ENCODE peak calls at places on chromosomes 5 and 9, in nine cellular contexts. One of them, this sample, is unnamed.
A peak's percentile ranks its signal among the peaks of the same experiment; 100 is the strongest.

GRCh38 chr9:78472111-78472510 is 175.2 kb downstream of the PSAT1 start:
- DNase-seq in psoas muscle: no peak
- DNase-seq in RWPE1: no peak
- DNase-seq in AG04449: no peak
- DNase-seq in SK-N-SH: no peak
- DNase-seq in left ventricle myocardium inferior: no peak
- DNase-seq in hepatocyte: no peak
- DNase-seq in PC-3: no peak
- DNase-seq in CD4-positive, alpha-beta T cell: no peak
- DNase-seq in this sample: no peak

GRCh38 chr5:59036274-59036961 is 453.5 kb downstream of the RAB3C start:
- DNase-seq in psoas muscle: peak; percentile 52
- DNase-seq in RWPE1: peak; percentile 87
- DNase-seq in AG04449: peak; percentile 96
- DNase-seq in SK-N-SH: no peak
- DNase-seq in left ventricle myocardium inferior: no peak
- DNase-seq in hepatocyte: peak; percentile 79
- DNase-seq in PC-3: peak; percentile 86
- DNase-seq in CD4-positive, alpha-beta T cell: peak; percentile 44
- DNase-seq in this sample: peak; percentile 83

GRCh38 chr5:178688551-178688950 is 41.9 kb downstream of the ZNF354A start:
- DNase-seq in psoas muscle: no peak
- DNase-seq in RWPE1: no peak
- DNase-seq in AG04449: no peak
- DNase-seq in SK-N-SH: no peak
- DNase-seq in left ventricle myocardium inferior: no peak
- DNase-seq in hepatocyte: no peak
- DNase-seq in PC-3: peak; percentile 84
- DNase-seq in CD4-positive, alpha-beta T cell: no peak
- DNase-seq in this sample: no peak

GRCh38 chr5:131607903-131608540 is 27.0 kb downstream of the RAPGEF6 start:
- DNase-seq in psoas muscle: no peak
- DNase-seq in RWPE1: no peak
- DNase-seq in AG04449: no peak
- DNase-seq in SK-N-SH: no peak
- DNase-seq in left ventricle myocardium inferior: no peak
- DNase-seq in hepatocyte: no peak
- DNase-seq in PC-3: no peak
- DNase-seq in CD4-positive, alpha-beta T cell: no peak
- DNase-seq in this sample: no peak

GRCh38 chr5:174799146-174799545 is 74.8 kb downstream of the MSX2 start:
- DNase-seq in psoas muscle: no peak
- DNase-seq in RWPE1: no peak
- DNase-seq in AG04449: no peak
- DNase-seq in SK-N-SH: peak; percentile 14
- DNase-seq in left ventricle myocardium inferior: no peak
- DNase-seq in hepatocyte: no peak
- DNase-seq in PC-3: no peak
- DNase-seq in CD4-positive, alpha-beta T cell: no peak
- DNase-seq in this sample: no peak

GRCh38 chr5:132419517-132420468 is 50.3 kb downstream of the SLC22A5 start:
- DNase-seq in psoas muscle: peak; percentile 83
- DNase-seq in RWPE1: peak; percentile 86
- DNase-seq in AG04449: no peak
- DNase-seq in SK-N-SH: peak; percentile 91
- DNase-seq in left ventricle myocardium inferior: peak; percentile 65
- DNase-seq in hepatocyte: peak; percentile 86
- DNase-seq in PC-3: peak; percentile 68
- DNase-seq in CD4-positive, alpha-beta T cell: peak; percentile 65
- DNase-seq in this sample: peak; percentile 65

GRCh38 chr9:131402738-131403492 is 9.0 kb downstream of the PRRC2B start:
- DNase-seq in psoas muscle: peak; percentile 92
- DNase-seq in RWPE1: peak; percentile 85
- DNase-seq in AG04449: peak; percentile 61
- DNase-seq in SK-N-SH: no peak
- DNase-seq in left ventricle myocardium inferior: peak; percentile 89
- DNase-seq in hepatocyte: peak; percentile 83
- DNase-seq in PC-3: peak; percentile 72
- DNase-seq in CD4-positive, alpha-beta T cell: no peak
- DNase-seq in this sample: peak; percentile 82

GRCh38 chr5:148791334-148791667 is 35.1 kb upstream of the ADRB2 start:
- DNase-seq in psoas muscle: no peak
- DNase-seq in RWPE1: peak; percentile 42
- DNase-seq in AG04449: no peak
- DNase-seq in SK-N-SH: no peak
- DNase-seq in left ventricle myocardium inferior: no peak
- DNase-seq in hepatocyte: no peak
- DNase-seq in PC-3: peak; percentile 95
- DNase-seq in CD4-positive, alpha-beta T cell: no peak
- DNase-seq in this sample: peak; percentile 38

GRCh38 chr9:93309889-93310425 is 126.0 kb downstream of the WNK2 start:
- DNase-seq in psoas muscle: no peak
- DNase-seq in RWPE1: no peak
- DNase-seq in AG04449: no peak
- DNase-seq in SK-N-SH: no peak
- DNase-seq in left ventricle myocardium inferior: no peak
- DNase-seq in hepatocyte: no peak
- DNase-seq in PC-3: no peak
- DNase-seq in CD4-positive, alpha-beta T cell: no peak
- DNase-seq in this sample: no peak

GRCh38 chr9:78213696-78214095 is 22.2 kb upstream of the CEP78 start:
- DNase-seq in psoas muscle: no peak
- DNase-seq in RWPE1: no peak
- DNase-seq in AG04449: no peak
- DNase-seq in SK-N-SH: peak; percentile 22
- DNase-seq in left ventricle myocardium inferior: no peak
- DNase-seq in hepatocyte: peak; percentile 47
- DNase-seq in PC-3: peak; percentile 18
- DNase-seq in CD4-positive, alpha-beta T cell: no peak
- DNase-seq in this sample: peak; percentile 34

GRCh38 chr5:110441035-110441434 is 285.4 kb downstream of the TMEM232 start:
- DNase-seq in psoas muscle: no peak
- DNase-seq in RWPE1: peak; percentile 31
- DNase-seq in AG04449: peak; percentile 21
- DNase-seq in SK-N-SH: peak; percentile 17
- DNase-seq in left ventricle myocardium inferior: no peak
- DNase-seq in hepatocyte: peak; percentile 44
- DNase-seq in PC-3: peak; percentile 67
- DNase-seq in CD4-positive, alpha-beta T cell: no peak
- DNase-seq in this sample: no peak
- TF ChIP-seq CTCF in psoas muscle: peak; percentile 38
- TF ChIP-seq CTCF in RWPE1: peak; percentile 26
- TF ChIP-seq CTCF in AG04449: peak; percentile 59
- TF ChIP-seq CTCF in SK-N-SH: peak; percentile 64
- TF ChIP-seq CTCF in left ventricle myocardium inferior: no peak
- TF ChIP-seq CTCF in hepatocyte: peak; percentile 45
- TF ChIP-seq CTCF in PC-3: peak; percentile 74
- TF ChIP-seq CTCF in CD4-positive, alpha-beta T cell: no peak
- TF ChIP-seq CTCF in this sample: peak; percentile 21

GRCh38 chr5:1886634-1887399 is 4.1 kb upstream of the IRX4 start:
- DNase-seq in psoas muscle: peak; percentile 35
- DNase-seq in RWPE1: peak; percentile 44
- DNase-seq in AG04449: no peak
- DNase-seq in SK-N-SH: no peak
- DNase-seq in left ventricle myocardium inferior: no peak
- DNase-seq in hepatocyte: no peak
- DNase-seq in PC-3: no peak
- DNase-seq in CD4-positive, alpha-beta T cell: no peak
- DNase-seq in this sample: no peak
- TF ChIP-seq CTCF in psoas muscle: no peak
- TF ChIP-seq CTCF in RWPE1: no peak
- TF ChIP-seq CTCF in AG04449: no peak
- TF ChIP-seq CTCF in SK-N-SH: no peak
- TF ChIP-seq CTCF in left ventricle myocardium inferior: peak; percentile 32
- TF ChIP-seq CTCF in hepatocyte: no peak
- TF ChIP-seq CTCF in PC-3: no peak
- TF ChIP-seq CTCF in CD4-positive, alpha-beta T cell: no peak
- TF ChIP-seq CTCF in this sample: no peak

GRCh38 chr5:14687023-14687665 is 22.6 kb downstream of the OTULIN start:
- DNase-seq in psoas muscle: no peak
- DNase-seq in RWPE1: no peak
- DNase-seq in AG04449: no peak
- DNase-seq in SK-N-SH: no peak
- DNase-seq in left ventricle myocardium inferior: peak; percentile 37
- DNase-seq in hepatocyte: no peak
- DNase-seq in PC-3: no peak
- DNase-seq in CD4-positive, alpha-beta T cell: no peak
- DNase-seq in this sample: peak; percentile 39
- TF ChIP-seq CTCF in psoas muscle: no peak
- TF ChIP-seq CTCF in RWPE1: no peak
- TF ChIP-seq CTCF in AG04449: no peak
- TF ChIP-seq CTCF in SK-N-SH: no peak
- TF ChIP-seq CTCF in left ventricle myocardium inferior: peak; percentile 51
- TF ChIP-seq CTCF in hepatocyte: no peak
- TF ChIP-seq CTCF in PC-3: no peak
- TF ChIP-seq CTCF in CD4-positive, alpha-beta T cell: no peak
- TF ChIP-seq CTCF in this sample: peak; percentile 40

DNA sequence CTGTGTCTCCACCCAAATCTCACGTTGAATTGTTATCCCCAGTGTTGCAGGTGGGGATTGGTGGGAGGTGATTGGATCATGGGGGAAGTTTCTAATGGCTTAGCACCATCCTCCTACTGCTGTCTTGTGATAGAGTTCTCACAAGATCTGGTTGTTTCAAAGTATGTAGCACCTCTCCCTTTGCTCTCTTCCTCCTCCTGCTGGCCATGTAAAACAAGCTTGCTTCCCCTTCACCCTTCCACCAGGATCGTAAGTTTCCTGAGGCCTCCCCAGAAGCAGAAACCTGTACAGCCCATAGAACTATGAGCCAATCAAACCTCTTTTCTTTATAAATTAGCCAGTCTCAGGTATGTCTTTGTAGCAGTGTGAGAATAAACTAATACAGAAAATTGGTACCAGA is 214.7 kb upstream of the C9orf72 start:
- DNase-seq in psoas muscle: no peak
- DNase-seq in RWPE1: no peak
- DNase-seq in AG04449: no peak
- DNase-seq in SK-N-SH: no peak
- DNase-seq in left ventricle myocardium inferior: no peak
- DNase-seq in hepatocyte: no peak
- DNase-seq in PC-3: peak; percentile 33
- DNase-seq in CD4-positive, alpha-beta T cell: no peak
- DNase-seq in this sample: no peak
- TF ChIP-seq CTCF in psoas muscle: no peak
- TF ChIP-seq CTCF in RWPE1: no peak
- TF ChIP-seq CTCF in AG04449: no peak
- TF ChIP-seq CTCF in SK-N-SH: peak; percentile 21
- TF ChIP-seq CTCF in left ventricle myocardium inferior: no peak
- TF ChIP-seq CTCF in hepatocyte: no peak
- TF ChIP-seq CTCF in PC-3: peak; percentile 40
- TF ChIP-seq CTCF in CD4-positive, alpha-beta T cell: no peak
- TF ChIP-seq CTCF in this sample: no peak

GRCh38 chr9:91192379-91192775 is 169.3 kb downstream of the AUH start:
- DNase-seq in psoas muscle: peak; percentile 62
- DNase-seq in RWPE1: no peak
- DNase-seq in AG04449: no peak
- DNase-seq in SK-N-SH: no peak
- DNase-seq in left ventricle myocardium inferior: no peak
- DNase-seq in hepatocyte: no peak
- DNase-seq in PC-3: no peak
- DNase-seq in CD4-positive, alpha-beta T cell: no peak
- DNase-seq in this sample: peak; percentile 9
- TF ChIP-seq CTCF in psoas muscle: peak; percentile 14
- TF ChIP-seq CTCF in RWPE1: no peak
- TF ChIP-seq CTCF in AG04449: no peak
- TF ChIP-seq CTCF in SK-N-SH: no peak
- TF ChIP-seq CTCF in left ventricle myocardium inferior: no peak
- TF ChIP-seq CTCF in hepatocyte: no peak
- TF ChIP-seq CTCF in PC-3: no peak
- TF ChIP-seq CTCF in CD4-positive, alpha-beta T cell: no peak
- TF ChIP-seq CTCF in this sample: no peak

DNA sequence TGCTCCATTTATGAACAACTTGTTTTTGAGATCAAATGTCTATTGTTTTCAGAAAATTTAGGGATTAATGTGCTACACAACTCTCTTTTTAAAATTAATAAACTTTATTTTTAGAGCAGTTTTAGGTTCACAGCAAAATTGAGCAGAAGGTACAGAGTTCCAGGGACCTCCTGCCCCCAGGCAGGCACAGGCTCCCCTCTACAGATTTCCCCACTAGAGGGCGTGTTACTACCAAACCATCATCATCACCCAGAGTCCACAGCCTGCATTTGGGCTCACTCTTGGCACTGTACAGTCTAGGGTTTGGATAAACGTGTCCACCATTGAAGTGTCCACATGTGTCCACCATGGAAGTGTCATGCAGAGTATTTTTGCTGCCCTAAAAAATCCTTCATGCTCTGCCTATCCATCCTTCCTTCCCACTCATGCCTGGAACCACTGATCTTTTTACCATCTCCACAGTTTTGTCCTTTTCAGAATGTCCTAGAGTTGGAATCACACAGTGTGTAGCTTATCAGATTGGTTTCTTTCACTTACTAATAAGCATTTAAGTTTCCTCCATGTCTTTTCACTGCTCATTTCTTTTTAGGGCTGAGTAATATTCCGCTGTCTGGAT is 61.7 kb downstream of the MRPL36 start:
- DNase-seq in psoas muscle: no peak
- DNase-seq in RWPE1: peak; percentile 54
- DNase-seq in AG04449: no peak
- DNase-seq in SK-N-SH: peak; percentile 42
- DNase-seq in left ventricle myocardium inferior: no peak
- DNase-seq in hepatocyte: no peak
- DNase-seq in PC-3: peak; percentile 53
- DNase-seq in CD4-positive, alpha-beta T cell: no peak
- DNase-seq in this sample: peak; percentile 16
- TF ChIP-seq CTCF in psoas muscle: peak; percentile 25
- TF ChIP-seq CTCF in RWPE1: peak; percentile 76
- TF ChIP-seq CTCF in AG04449: peak; percentile 44
- TF ChIP-seq CTCF in SK-N-SH: peak; percentile 64
- TF ChIP-seq CTCF in left ventricle myocardium inferior: peak; percentile 56
- TF ChIP-seq CTCF in hepatocyte: peak; percentile 40
- TF ChIP-seq CTCF in PC-3: peak; percentile 86
- TF ChIP-seq CTCF in CD4-positive, alpha-beta T cell: peak; percentile 86
- TF ChIP-seq CTCF in this sample: peak; percentile 87

DNA sequence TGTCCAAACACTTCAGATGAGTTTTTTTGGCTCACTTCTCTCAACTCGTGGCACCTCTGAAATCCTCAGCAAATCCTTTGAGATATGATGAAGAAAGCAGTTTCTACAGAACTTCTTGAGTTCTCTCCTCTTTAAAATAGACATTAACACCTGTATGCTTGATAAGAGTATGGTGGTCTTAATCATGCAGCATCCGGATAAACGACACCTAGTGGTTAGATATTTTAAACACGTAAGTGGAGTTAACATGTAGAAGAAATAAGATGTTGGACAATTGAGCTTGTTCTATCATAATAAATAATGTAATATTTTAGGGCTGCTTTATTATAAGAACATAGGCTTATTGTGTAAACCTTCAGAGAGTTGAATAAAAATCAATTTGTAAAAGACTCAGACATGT is 324.8 kb downstream of the CYLC2 start:
- DNase-seq in psoas muscle: no peak
- DNase-seq in RWPE1: peak; percentile 13
- DNase-seq in AG04449: no peak
- DNase-seq in SK-N-SH: peak; percentile 10
- DNase-seq in left ventricle myocardium inferior: no peak
- DNase-seq in hepatocyte: no peak
- DNase-seq in PC-3: no peak
- DNase-seq in CD4-positive, alpha-beta T cell: no peak
- DNase-seq in this sample: no peak
- TF ChIP-seq CTCF in psoas muscle: no peak
- TF ChIP-seq CTCF in RWPE1: peak; percentile 10
- TF ChIP-seq CTCF in AG04449: no peak
- TF ChIP-seq CTCF in SK-N-SH: peak; percentile 40
- TF ChIP-seq CTCF in left ventricle myocardium inferior: no peak
- TF ChIP-seq CTCF in hepatocyte: peak; percentile 33
- TF ChIP-seq CTCF in PC-3: peak; percentile 29
- TF ChIP-seq CTCF in CD4-positive, alpha-beta T cell: no peak
- TF ChIP-seq CTCF in this sample: peak; percentile 16

This sample was measured in HFFc6.